ENCODE peak calls at places on chromosome 7, in eight cellular contexts. G is HCT116, U is A549, S is SK-N-SH, R is K562, I is HepG2, L is GM23338, Z is GM12878. K is an unnamed sample.

GRCh38 chr7:13908667-13909382 is 80.6 kb downstream of the ETV1 start:
- DNase-seq in G (peak; percentile 68), U (no peak), S (no peak), R (no peak), I (no peak), L (no peak), Z (no peak), K (no peak)

GRCh38 chr7:120857558-120858298 is at the start of gene TSPAN12:
- DNase-seq in G (peak; percentile 73), U (peak; percentile 66), S (peak; percentile 91), R (peak; percentile 86), I (peak; percentile 39), L (peak; percentile 89), Z (no peak), K (no peak)

GRCh38 chr7:29342761-29343160 is 148.2 kb downstream of the CHN2 start:
- DNase-seq in G (no peak), U (no peak), S (no peak), R (no peak), I (no peak), L (no peak), Z (no peak), K (no peak)

GRCh38 chr7:15305002-15305600 is 256.7 kb downstream of the AGMO start:
- DNase-seq in G (peak; percentile 33), U (peak; percentile 3), S (peak; percentile 36), R (peak; percentile 34), I (peak; percentile 33), L (peak; percentile 77), Z (no peak), K (peak; percentile 12)

GRCh38 chr7:73786588-73786987 is 16.5 kb upstream of the CLDN3 start:
- DNase-seq in G (no peak), U (no peak), S (no peak), R (no peak), I (no peak), L (no peak), Z (no peak), K (no peak)

GRCh38 chr7:122485841-122486240 is 181.3 kb upstream of the FEZF1 start:
- DNase-seq in G (no peak), U (no peak), S (no peak), R (no peak), I (no peak), L (no peak), Z (no peak), K (no peak)

GRCh38 chr7:148535227-148535626 is 55.3 kb upstream of the C7orf33 start:
- DNase-seq in G (no peak), U (no peak), S (peak; percentile 55), R (peak; percentile 28), I (no peak), L (no peak), Z (no peak), K (no peak)

GRCh38 chr7:143120696-143121405 is 11.0 kb upstream of the PIP start:
- DNase-seq in G (no peak), U (no peak), S (no peak), R (no peak), I (no peak), L (no peak), Z (no peak), K (no peak)

GRCh38 chr7:5701085-5701914 is 80.2 kb downstream of the RNF216 start:
- DNase-seq in G (no peak), U (no peak), S (no peak), R (no peak), I (no peak), L (no peak), Z (peak; percentile 84), K (no peak)

GRCh38 chr7:27151341-27151944 is 940 bp downstream of the HOXA3 start:
- DNase-seq in G (no peak), U (no peak), S (no peak), R (no peak), I (no peak), L (peak; percentile 9), Z (no peak), K (no peak)

GRCh38 chr7:138570715-138571114 is 110.7 kb downstream of the TRIM24 start:
- DNase-seq in G (no peak), U (no peak), S (no peak), R (no peak), I (no peak), L (no peak), Z (no peak), K (no peak)

GRCh38 chr7:135981958-135982646 is 4.9 kb upstream of the MTPN start:
- DNase-seq in G (no peak), U (no peak), S (no peak), R (peak; percentile 64), I (no peak), L (no peak), Z (no peak), K (no peak)

GRCh38 chr7:54864718-54865117 is 105.7 kb upstream of the SEC61G start:
- DNase-seq in G (no peak), U (no peak), S (no peak), R (no peak), I (peak; percentile 44), L (no peak), Z (no peak), K (no peak)

GRCh38 chr7:46414946-46415345 is 493.9 kb upstream of the IGFBP3 start:
- DNase-seq in G (no peak), U (no peak), S (no peak), R (no peak), I (no peak), L (no peak), Z (no peak), K (no peak)

GRCh38 chr7:139915864-139916716 is 87.0 kb downstream of the TBXAS1 start:
- DNase-seq in G (peak; percentile 92), U (peak; percentile 96), S (peak; percentile 23), R (peak; percentile 99), I (no peak), L (no peak), Z (peak; percentile 91), K (peak; percentile 95)

GRCh38 chr7:158013085-158013668 is 574.4 kb downstream of the PTPRN2 start:
- DNase-seq in G (no peak), U (no peak), S (no peak), R (no peak), I (no peak), L (no peak), Z (no peak), K (no peak)

GRCh38 chr7:151727579-151728285 is 149.2 kb downstream of the PRKAG2 start:
- DNase-seq in G (peak; percentile 91), U (peak; percentile 93), S (peak; percentile 79), R (peak; percentile 64), I (no peak), L (no peak), Z (no peak), K (peak; percentile 98)

DNA sequence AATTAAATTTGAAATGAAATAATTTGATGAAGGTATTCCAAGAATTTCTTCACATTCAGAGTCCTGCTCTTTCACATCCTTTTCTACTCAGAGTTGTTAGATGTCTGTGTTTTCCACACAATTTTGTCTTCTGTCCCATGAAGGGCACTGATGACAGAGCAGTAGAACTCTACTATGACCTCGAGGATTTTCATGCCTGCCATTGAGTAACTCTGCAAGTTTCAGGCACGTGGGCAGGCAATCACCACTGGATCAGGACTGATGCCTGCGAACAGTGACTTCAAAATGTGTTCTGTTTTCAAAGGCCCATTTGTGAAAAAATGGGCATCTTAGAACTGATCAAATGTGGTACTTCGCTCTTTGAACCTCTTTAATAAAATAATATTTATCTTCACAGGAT is 91.1 kb downstream of the CDK6 start:
- DNase-seq in G (no peak), U (no peak), S (no peak), R (no peak), I (no peak), L (no peak), Z (no peak), K (no peak)
- H3K4me1 ChIP-seq in G (peaks cover 11% of the 10 kb centered on the region), U (peaks cover 70% of the 10 kb centered on the region), S (peaks cover 15% of the 10 kb centered on the region), R (no peaks in the 10 kb centered on the region), I (peaks cover 54% of the 10 kb centered on the region), L (peaks cover 22% of the 10 kb centered on the region), Z (no peaks in the 10 kb centered on the region), K (peaks cover 28% of the 10 kb centered on the region)

GRCh38 chr7:22541789-22542188 is 41.8 kb upstream of the STEAP1B start:
- DNase-seq in G (no peak), U (no peak), S (no peak), R (no peak), I (no peak), L (no peak), Z (no peak), K (no peak)

GRCh38 chr7:22542669-22543068 is 42.7 kb upstream of the STEAP1B start:
- DNase-seq in G (no peak), U (no peak), S (no peak), R (no peak), I (no peak), L (no peak), Z (no peak), K (no peak)

GRCh38 chr7:22545539-22545938 is 45.6 kb upstream of the STEAP1B start:
- DNase-seq in G (no peak), U (no peak), S (no peak), R (no peak), I (no peak), L (no peak), Z (no peak), K (no peak)

GRCh38 chr7:22544245-22544644 is 44.3 kb upstream of the STEAP1B start:
- DNase-seq in G (no peak), U (no peak), S (no peak), R (no peak), I (no peak), L (no peak), Z (no peak), K (no peak)

DNA sequence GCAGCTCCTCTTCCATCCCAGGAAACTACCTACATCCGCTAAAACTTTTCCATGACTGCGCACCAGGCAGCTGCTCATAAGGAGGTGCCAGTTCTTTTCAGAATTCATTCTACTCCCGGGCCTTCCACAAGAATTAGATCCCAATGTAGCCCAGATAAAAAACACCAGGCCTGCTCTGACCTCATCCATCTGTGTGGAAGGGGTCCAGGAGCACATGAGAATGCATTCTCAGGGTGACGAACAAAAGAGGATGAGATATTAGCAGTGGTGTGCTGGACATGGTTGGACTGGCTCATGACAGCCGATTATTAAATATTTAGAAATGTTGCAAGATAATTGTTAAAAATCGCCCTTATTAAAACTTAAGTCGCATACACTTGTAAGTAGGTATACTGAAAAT is 43.2 kb upstream of the STEAP1B start:
- DNase-seq in G (no peak), U (no peak), S (no peak), R (no peak), I (no peak), L (no peak), Z (no peak), K (no peak)
- H3K27ac ChIP-seq in G (no peak overlapping the region), U (no peak overlapping the region), S (no peak overlapping the region), R (no peak overlapping the region), I (no peak overlapping the region), L (no peak overlapping the region), Z (no peak overlapping the region), K (no peak overlapping the region)

GRCh38 chr7:134083766-134084487 is 43.2 kb upstream of the LRGUK start:
- DNase-seq in G (no peak), U (no peak), S (no peak), R (peak; percentile 90), I (no peak), L (no peak), Z (no peak), K (no peak)
- TF ChIP-seq REST in G (no peak), U (no peak), S (no peak), R (no peak), I (no peak), L (no peak), Z (no peak), K (no peak)

GRCh38 chr7:20532841-20533240 is 82.6 kb upstream of the ABCB5 start:
- DNase-seq in G (no peak), U (no peak), S (no peak), R (no peak), I (no peak), L (no peak), Z (no peak), K (no peak)
- H3K4me1 ChIP-seq in G (no peaks in the 10 kb centered on the region), U (no peaks in the 10 kb centered on the region), S (no peaks in the 10 kb centered on the region), R (no peaks in the 10 kb centered on the region), I (no peaks in the 10 kb centered on the region), L (peaks cover 3% of the 10 kb centered on the region), Z (no peaks in the 10 kb centered on the region), K (no peaks in the 10 kb centered on the region)